ENCODE peak calls at places on chromosomes 6 and 20, in four cellular contexts. One of them, this sample, is unnamed.

GRCh38 chr6:88982720-88983119 is 19.3 kb upstream of the RNGTT start:
- DNase-seq in H1: no peak
- DNase-seq in GM12878: peak
- DNase-seq in K562: peak
- DNase-seq in this sample: peak

GRCh38 chr20:63161176-63161651 is 54.7 kb downstream of the YTHDF1 start:
- DNase-seq in K562: no peak
- DNase-seq in H1: no peak
- DNase-seq in GM12878: no peak
- DNase-seq in this sample: no peak

GRCh38 chr6:17169291-17169690 is 67.4 kb downstream of the STMND1 start:
- DNase-seq in GM12878: no peak
- DNase-seq in H1: no peak
- DNase-seq in K562: no peak
- DNase-seq in this sample: no peak

GRCh38 chr20:2379511-2380229 is 1.0 kb upstream of the TGM6 start:
- DNase-seq in GM12878: no peak
- DNase-seq in K562: no peak
- DNase-seq in H1: no peak
- DNase-seq in this sample: no peak

GRCh38 chr6:112956696-112957525 is 609.8 kb downstream of the RFPL4B start:
- DNase-seq in GM12878: no peak
- DNase-seq in K562: peak
- DNase-seq in H1: no peak
- DNase-seq in this sample: no peak

GRCh38 chr20:34915749-34916455 is 39.5 kb downstream of the ACSS2 start:
- DNase-seq in GM12878: no peak
- DNase-seq in K562: no peak
- DNase-seq in H1: no peak
- DNase-seq in this sample: no peak

GRCh38 chr6:41940759-41941279 is 789 bp downstream of the CCND3 start:
- DNase-seq in GM12878: no peak
- DNase-seq in H1: peak
- DNase-seq in K562: no peak
- DNase-seq in this sample: no peak

GRCh38 chr6:33633462-33634158 is 12.5 kb downstream of the ITPR3 start:
- DNase-seq in H1: peak
- DNase-seq in K562: peak
- DNase-seq in GM12878: no peak
- DNase-seq in this sample: no peak

GRCh38 chr20:53949319-53949839 is 121.0 kb downstream of the BCAS1 start:
- DNase-seq in GM12878: no peak
- DNase-seq in H1: peak
- DNase-seq in K562: no peak
- DNase-seq in this sample: no peak

GRCh38 chr6:48978016-48978415 is 485.0 kb downstream of the MMUT start:
- DNase-seq in GM12878: no peak
- DNase-seq in K562: no peak
- DNase-seq in H1: no peak
- DNase-seq in this sample: no peak

GRCh38 chr6:138844203-138844602 is 48.3 kb downstream of the ECT2L start:
- DNase-seq in GM12878: no peak
- DNase-seq in H1: no peak
- DNase-seq in K562: no peak
- DNase-seq in this sample: peak

GRCh38 chr6:19860235-19860877 is 23.2 kb downstream of the ID4 start:
- DNase-seq in H1: no peak
- DNase-seq in K562: no peak
- DNase-seq in GM12878: no peak
- DNase-seq in this sample: no peak

GRCh38 chr6:147752686-147753418 is 244.4 kb downstream of the SAMD5 start:
- DNase-seq in GM12878: no peak
- DNase-seq in H1: no peak
- DNase-seq in K562: no peak
- DNase-seq in this sample: peak

GRCh38 chr20:3727333-3728035 is 5.0 kb upstream of the HSPA12B start:
- DNase-seq in GM12878: no peak
- DNase-seq in H1: no peak
- DNase-seq in K562: no peak
- DNase-seq in this sample: no peak

GRCh38 chr6:122401104-122401503 is 1.7 kb downstream of the HSF2 start:
- DNase-seq in K562: no peak
- DNase-seq in H1: no peak
- DNase-seq in GM12878: no peak
- DNase-seq in this sample: no peak

GRCh38 chr6:109705258-109705657 is 14.2 kb downstream of the FIG4 start:
- DNase-seq in GM12878: peak
- DNase-seq in H1: peak
- DNase-seq in K562: peak
- DNase-seq in this sample: peak

GRCh38 chr20:41643504-41643938 is 25.3 kb upstream of the CHD6 start:
- DNase-seq in K562: peak
- DNase-seq in GM12878: no peak
- DNase-seq in H1: no peak
- DNase-seq in this sample: peak

GRCh38 chr20:37095108-37095608 is 639 bp downstream of the RBL1 start:
- DNase-seq in GM12878: no peak
- DNase-seq in H1: no peak
- DNase-seq in K562: peak
- DNase-seq in this sample: peak

GRCh38 chr6:170223718-170224693 is 66.9 kb downstream of the DLL1 start:
- DNase-seq in K562: no peak
- DNase-seq in GM12878: no peak
- DNase-seq in H1: peak
- DNase-seq in this sample: no peak

GRCh38 chr6:52982680-52983079 is 12.4 kb downstream of the GSTA4 start:
- DNase-seq in H1: no peak
- DNase-seq in K562: no peak
- DNase-seq in GM12878: no peak
- DNase-seq in this sample: no peak

GRCh38 chr6:52985228-52985627 is 9.9 kb downstream of the GSTA4 start:
- DNase-seq in GM12878: no peak
- DNase-seq in H1: no peak
- DNase-seq in K562: no peak
- DNase-seq in this sample: no peak

GRCh38 chr6:52984247-52984646 is 10.8 kb downstream of the GSTA4 start:
- DNase-seq in H1: no peak
- DNase-seq in K562: no peak
- DNase-seq in GM12878: peak
- DNase-seq in this sample: no peak

GRCh38 chr6:52981215-52981910 is 13.7 kb downstream of the GSTA4 start:
- DNase-seq in H1: no peak
- DNase-seq in GM12878: no peak
- DNase-seq in K562: no peak
- DNase-seq in this sample: no peak

DNA sequence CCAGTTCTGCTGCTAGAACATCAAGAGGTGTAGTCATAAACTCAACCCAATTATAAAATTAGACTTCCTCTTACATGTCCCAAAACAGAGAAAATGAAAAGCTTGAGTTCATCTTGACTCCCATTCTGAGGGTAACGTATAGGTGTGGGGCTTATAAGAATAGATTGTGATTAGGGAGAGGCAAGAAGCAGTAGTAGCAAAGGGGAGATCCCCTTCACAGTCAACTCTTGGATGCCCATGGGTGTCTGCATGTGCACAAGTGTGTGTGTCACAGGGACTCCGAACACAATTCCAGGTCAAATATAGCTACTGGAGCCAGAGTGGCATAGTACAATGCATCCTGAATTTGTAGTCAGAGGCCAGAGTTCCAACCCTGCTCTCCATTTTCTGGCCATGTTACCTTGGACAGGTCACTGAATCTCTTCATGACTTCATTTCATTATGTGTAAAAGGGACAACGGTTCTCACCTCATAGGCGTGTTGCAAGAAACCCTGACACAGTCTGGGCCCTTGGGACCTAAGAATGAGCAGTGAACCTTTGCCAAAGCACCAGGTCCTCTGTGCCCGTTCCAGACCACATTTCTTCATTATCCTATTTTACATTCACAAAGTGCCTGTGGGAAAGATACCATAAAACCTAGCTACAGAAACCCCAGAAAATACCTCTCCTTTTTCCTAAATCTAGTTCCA is 11.8 kb downstream of the GSTA4 start:
- DNase-seq in K562: no peak
- DNase-seq in H1: no peak
- DNase-seq in GM12878: no peak
- DNase-seq in this sample: no peak
- TF ChIP-seq EZH2 in K562: no peak
- TF ChIP-seq EZH2 in H1: no peak
- TF ChIP-seq EZH2 in GM12878: no peak
- TF ChIP-seq EZH2 in this sample: no peak

GRCh38 chr20:58839474-58839874 is 11.2 kb downstream of the GNAS-AS1 start:
- DNase-seq in H1: peak
- DNase-seq in GM12878: no peak
- DNase-seq in K562: peak
- DNase-seq in this sample: peak
- TF ChIP-seq CBX5 in H1: no peak
- TF ChIP-seq CBX5 in GM12878: no peak
- TF ChIP-seq CBX5 in K562: no peak
- TF ChIP-seq CBX5 in this sample: no peak

GRCh38 chr6:7106752-7107577 is 796 bp upstream of the RREB1 start:
- DNase-seq in GM12878: no peak
- DNase-seq in H1: peak
- DNase-seq in K562: peak
- DNase-seq in this sample: no peak
- TF ChIP-seq EZH2 in GM12878: no peak
- TF ChIP-seq EZH2 in H1: peak
- TF ChIP-seq EZH2 in K562: no peak
- TF ChIP-seq EZH2 in this sample: no peak

DNA sequence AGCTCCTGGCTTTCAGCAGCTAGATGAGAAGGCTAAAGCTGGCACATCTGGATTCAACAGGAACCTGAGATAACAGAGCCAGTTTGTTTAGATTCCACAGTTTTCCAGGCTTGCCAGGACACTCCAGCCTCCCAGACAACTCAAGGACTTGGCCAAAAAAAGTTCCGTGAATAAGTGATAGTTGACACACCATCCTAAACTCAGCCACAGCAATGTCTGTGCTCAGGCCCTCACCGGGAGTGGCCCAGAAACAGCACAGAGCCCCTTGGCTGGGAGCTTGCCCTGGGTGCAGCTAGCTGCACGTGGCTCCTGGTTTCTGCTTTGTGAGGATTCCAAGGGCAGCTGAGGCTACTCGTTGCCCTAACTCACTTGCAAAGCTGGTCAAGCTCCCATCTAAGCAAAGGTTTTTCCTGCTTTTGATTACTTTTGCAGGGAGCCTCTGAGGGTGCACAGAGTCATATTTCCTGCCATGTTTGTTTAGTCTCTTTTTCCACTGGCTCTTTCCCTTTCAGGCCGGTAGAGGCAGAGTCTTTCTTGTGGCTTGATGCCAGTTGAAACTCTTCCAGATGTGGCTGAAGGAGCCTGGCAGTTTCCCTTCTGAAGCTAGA is 118.3 kb upstream of the ECI2 start:
- DNase-seq in GM12878: no peak
- DNase-seq in H1: no peak
- DNase-seq in K562: no peak
- DNase-seq in this sample: peak
- TF ChIP-seq CBX5 in GM12878: no peak
- TF ChIP-seq CBX5 in H1: no peak
- TF ChIP-seq CBX5 in K562: no peak
- TF ChIP-seq CBX5 in this sample: no peak

DNA sequence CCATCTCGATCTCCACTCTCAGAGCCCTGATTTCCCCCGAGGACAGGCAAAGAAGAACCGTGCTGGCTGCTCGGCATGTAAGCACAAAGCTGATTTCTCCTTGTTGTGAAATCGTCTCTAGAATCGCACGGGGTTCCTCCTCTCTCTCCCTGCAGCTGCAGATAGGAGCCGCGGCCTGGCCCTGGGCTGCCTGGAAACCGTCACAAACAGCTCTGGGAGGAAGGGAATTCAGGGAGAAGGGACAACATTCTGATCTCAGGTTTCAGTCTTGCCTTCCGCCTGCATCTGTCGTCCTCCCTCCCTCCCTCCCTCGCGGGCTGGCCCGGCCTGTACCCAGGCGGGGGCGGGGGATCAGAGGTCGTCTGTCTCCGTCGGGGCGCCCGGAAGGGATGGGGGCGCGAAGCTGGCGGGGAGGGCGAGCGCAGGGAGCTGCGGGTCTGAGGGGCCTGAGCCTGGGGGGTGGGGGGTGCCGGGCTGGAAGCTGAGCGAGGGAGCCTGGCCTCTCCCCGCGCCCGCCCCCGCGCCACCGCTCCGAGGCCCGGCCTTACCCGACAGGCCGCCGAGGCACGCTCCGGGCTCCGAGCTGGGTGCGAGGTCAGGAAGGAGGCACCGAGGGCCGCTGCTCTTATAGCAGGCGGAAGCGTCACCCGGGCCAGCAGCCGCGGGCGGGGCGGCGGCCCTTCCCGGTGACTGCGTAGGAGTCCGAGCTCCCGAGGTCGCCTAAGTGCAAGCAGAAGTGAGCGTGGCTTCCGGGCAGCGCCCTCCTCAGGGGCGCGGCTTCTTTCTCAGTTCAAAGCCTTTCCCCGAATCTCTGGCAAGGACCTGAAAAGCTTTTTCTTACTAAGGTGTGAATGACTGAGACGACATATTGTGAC is at the start of gene SERPINB1:
- DNase-seq in H1: peak
- DNase-seq in K562: peak
- DNase-seq in GM12878: no peak
- DNase-seq in this sample: peak
- TF ChIP-seq EZH2 in H1: no peak
- TF ChIP-seq EZH2 in K562: no peak
- TF ChIP-seq EZH2 in GM12878: no peak
- TF ChIP-seq EZH2 in this sample: no peak

GRCh38 chr6:31966506-31966905 is 5.4 kb downstream of the DXO start:
- DNase-seq in K562: no peak
- DNase-seq in H1: no peak
- DNase-seq in GM12878: no peak
- DNase-seq in this sample: no peak

GRCh38 chr6:31967926-31968320 is 4.0 kb downstream of the DXO start:
- DNase-seq in K562: no peak
- DNase-seq in GM12878: no peak
- DNase-seq in H1: no peak
- DNase-seq in this sample: no peak

GRCh38 chr6:31963921-31964320 is 4.9 kb downstream of the SKIC2 start:
- DNase-seq in K562: no peak
- DNase-seq in H1: no peak
- DNase-seq in GM12878: no peak
- DNase-seq in this sample: no peak

GRCh38 chr6:31966997-31967925 is 4.7 kb downstream of the DXO start:
- DNase-seq in H1: no peak
- DNase-seq in GM12878: no peak
- DNase-seq in K562: no peak
- DNase-seq in this sample: no peak

DNA sequence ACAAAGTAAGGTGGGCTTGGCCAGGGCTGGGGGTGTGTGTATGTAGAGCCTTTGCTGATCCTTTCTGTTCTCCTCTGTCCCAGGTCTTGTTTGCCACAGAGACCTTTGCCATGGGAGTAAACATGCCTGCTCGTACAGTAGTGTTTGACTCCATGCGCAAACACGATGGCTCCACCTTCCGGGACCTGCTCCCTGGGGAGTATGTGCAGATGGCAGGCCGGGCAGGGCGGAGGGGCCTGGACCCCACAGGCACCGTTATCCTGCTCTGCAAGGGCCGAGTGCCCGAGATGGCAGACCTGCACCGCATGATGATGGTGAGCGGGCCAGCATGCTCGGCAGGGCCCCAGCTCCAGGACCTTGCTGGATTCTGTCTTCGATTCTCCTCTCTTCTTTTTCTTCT is 6.2 kb downstream of the DXO start:
- DNase-seq in K562: no peak
- DNase-seq in GM12878: no peak
- DNase-seq in H1: no peak
- DNase-seq in this sample: no peak
- TF ChIP-seq CBX5 in K562: no peak
- TF ChIP-seq CBX5 in GM12878: no peak
- TF ChIP-seq CBX5 in H1: no peak
- TF ChIP-seq CBX5 in this sample: no peak

GRCh38 chr6:137498488-137499219 is 4.5 kb upstream of the OLIG3 start:
- DNase-seq in GM12878: no peak
- DNase-seq in K562: no peak
- DNase-seq in H1: no peak
- DNase-seq in this sample: no peak
- TF ChIP-seq EZH2 in GM12878: no peak
- TF ChIP-seq EZH2 in K562: no peak
- TF ChIP-seq EZH2 in H1: no peak
- TF ChIP-seq EZH2 in this sample: no peak

This sample was measured in HepG2.